ENCODE peak calls at places on chromosome 5, in six cellular contexts. X, C, S, J, Z and B are unnamed samples.

GRCh38 chr5:172860520-172861443 is 26.7 kb downstream of the ERGIC1 start:
- DNase-seq in S (peak; percentile 93), Z (peak; percentile 82), X (no peak), J (no peak), C (no peak), B (no peak)

GRCh38 chr5:159184858-159185381 is 24.4 kb downstream of the RNF145 start:
- DNase-seq in J (peak; percentile 58), Z (peak; percentile 83), C (no peak), X (no peak), S (no peak), B (no peak)

GRCh38 chr5:103031607-103032006 is 88.3 kb downstream of the GIN1 start:
- DNase-seq in J (no peak), X (no peak), Z (peak; percentile 11), C (no peak), S (no peak), B (no peak)

GRCh38 chr5:107389130-107389553 is 281.6 kb downstream of the EFNA5 start:
- DNase-seq in C (no peak), J (no peak), X (no peak), S (no peak), Z (peak; percentile 75), B (peak; percentile 17)

GRCh38 chr5:140322751-140323731 is 20.1 kb upstream of the PFDN1 start:
- DNase-seq in C (no peak), J (no peak), X (no peak), S (no peak), Z (peak; percentile 95), B (no peak)

GRCh38 chr5:71996789-71997188 is 110.5 kb upstream of the MAP1B start:
- DNase-seq in Z (no peak), S (no peak), C (no peak), X (no peak), J (no peak), B (no peak)

GRCh38 chr5:9370256-9370655 is 175.6 kb downstream of the SEMA5A start:
- DNase-seq in Z (no peak), J (no peak), X (no peak), C (no peak), S (no peak), B (no peak)

GRCh38 chr5:151094054-151094858 is 13.4 kb upstream of the TNIP1 start:
- DNase-seq in Z (peak; percentile 43), X (peak; percentile 11), S (no peak), J (peak; percentile 81), C (no peak), B (peak; percentile 45)